ENCODE peak calls at places on chromosome 15, in five cellular contexts. K, O, C, H and V are unnamed samples.

GRCh38 chr15:39529457-39529856 is 51.4 kb upstream of the THBS1 start:
- DNase-seq in K (no peak), O (no peak), C (no peak), H (no peak), V (no peak)

GRCh38 chr15:45199136-45199810 is 11.5 kb upstream of the SHF start:
- DNase-seq in K (no peak), O (no peak), C (no peak), H (no peak), V (no peak)

GRCh38 chr15:89105147-89105546 is 16.9 kb downstream of the ABHD2 start:
- DNase-seq in K (no peak), O (no peak), C (no peak), H (no peak), V (no peak)

GRCh38 chr15:88187195-88187594 is 69.3 kb downstream of the NTRK3 start:
- DNase-seq in K (peak; percentile 37), O (no peak), C (peak; percentile 32), H (no peak), V (no peak)

GRCh38 chr15:28096411-28096719 is 2.8 kb downstream of the OCA2 start:
- DNase-seq in K (no peak), O (no peak), C (no peak), H (no peak), V (no peak)

GRCh38 chr15:101684384-101684783 is 32.2 kb upstream of the TM2D3 start:
- DNase-seq in K (no peak), O (no peak), C (no peak), H (no peak), V (no peak)

GRCh38 chr15:24856397-24857093 is 98.2 kb upstream of the SNRPN start:
- DNase-seq in K (peak; percentile 79), O (no peak), C (no peak), H (peak; percentile 50), V (peak; percentile 87)

GRCh38 chr15:47523669-47524068 is 193.6 kb upstream of the SEMA6D start:
- DNase-seq in K (no peak), O (no peak), C (no peak), H (no peak), V (no peak)

GRCh38 chr15:29225534-29226224 is 43.9 kb downstream of the NSMCE3 start:
- DNase-seq in K (no peak), O (no peak), C (no peak), H (no peak), V (no peak)

GRCh38 chr15:62472616-62473299 is 307.7 kb upstream of the C2CD4B start:
- DNase-seq in K (no peak), O (no peak), C (peak; percentile 61), H (peak; percentile 40), V (peak; percentile 52)

GRCh38 chr15:96542130-96542770 is 211.8 kb downstream of the NR2F2 start:
- DNase-seq in K (no peak), O (no peak), C (no peak), H (no peak), V (no peak)

GRCh38 chr15:49624046-49624445 is 3.2 kb downstream of the DTWD1 start:
- DNase-seq in K (no peak), O (no peak), C (no peak), H (no peak), V (no peak)

GRCh38 chr15:88800026-88800425 is 3.2 kb upstream of the ACAN start:
- DNase-seq in K (no peak), O (no peak), C (no peak), H (no peak), V (no peak)

GRCh38 chr15:58222698-58223097 is 84.5 kb downstream of the AQP9 start:
- DNase-seq in K (no peak), O (no peak), C (no peak), H (no peak), V (no peak)

GRCh38 chr15:47514251-47514652 is 203.1 kb upstream of the SEMA6D start:
- DNase-seq in K (no peak), O (no peak), C (no peak), H (no peak), V (no peak)

GRCh38 chr15:77721963-77722362 is 89.3 kb upstream of the LINGO1 start:
- DNase-seq in K (no peak), O (no peak), C (no peak), H (no peak), V (no peak)

GRCh38 chr15:29125382-29126207 is 144.0 kb downstream of the NSMCE3 start:
- DNase-seq in K (peak; percentile 2), O (no peak), C (no peak), H (peak; percentile 5), V (no peak)

GRCh38 chr15:47603026-47603425 is 114.3 kb upstream of the SEMA6D start:
- DNase-seq in K (no peak), O (no peak), C (no peak), H (no peak), V (no peak)

GRCh38 chr15:47293763-47294162 is 423.5 kb upstream of the SEMA6D start:
- DNase-seq in K (no peak), O (peak; percentile 74), C (peak; percentile 69), H (peak; percentile 65), V (no peak)

GRCh38 chr15:67570875-67571642 is 28.6 kb downstream of the MAP2K5 start:
- DNase-seq in K (no peak), O (no peak), C (no peak), H (no peak), V (no peak)

GRCh38 chr15:87401986-87402385 is 854.6 kb downstream of the NTRK3 start:
- DNase-seq in K (no peak), O (no peak), C (no peak), H (no peak), V (no peak)

GRCh38 chr15:31278544-31279220 is 48.0 kb upstream of the KLF13 start:
- DNase-seq in K (no peak), O (peak; percentile 57), C (no peak), H (no peak), V (no peak)

GRCh38 chr15:89003865-89004725 is 84.2 kb upstream of the ABHD2 start:
- DNase-seq in K (peak; percentile 54), O (no peak), C (peak; percentile 26), H (peak; percentile 48), V (peak; percentile 45)

GRCh38 chr15:70507772-70508351 is 255.5 kb downstream of the UACA start:
- DNase-seq in K (no peak), O (peak; percentile 77), C (no peak), H (no peak), V (peak; percentile 24)

GRCh38 chr15:70510433-70510832 is 252.9 kb downstream of the UACA start:
- DNase-seq in K (no peak), O (no peak), C (no peak), H (no peak), V (no peak)

GRCh38 chr15:70505971-70506887 is 257.1 kb downstream of the UACA start:
- DNase-seq in K (no peak), O (peak; percentile 28), C (no peak), H (no peak), V (no peak)

GRCh38 chr15:70509282-70510272 is 253.8 kb downstream of the UACA start:
- DNase-seq in K (no peak), O (no peak), C (no peak), H (no peak), V (no peak)

DNA sequence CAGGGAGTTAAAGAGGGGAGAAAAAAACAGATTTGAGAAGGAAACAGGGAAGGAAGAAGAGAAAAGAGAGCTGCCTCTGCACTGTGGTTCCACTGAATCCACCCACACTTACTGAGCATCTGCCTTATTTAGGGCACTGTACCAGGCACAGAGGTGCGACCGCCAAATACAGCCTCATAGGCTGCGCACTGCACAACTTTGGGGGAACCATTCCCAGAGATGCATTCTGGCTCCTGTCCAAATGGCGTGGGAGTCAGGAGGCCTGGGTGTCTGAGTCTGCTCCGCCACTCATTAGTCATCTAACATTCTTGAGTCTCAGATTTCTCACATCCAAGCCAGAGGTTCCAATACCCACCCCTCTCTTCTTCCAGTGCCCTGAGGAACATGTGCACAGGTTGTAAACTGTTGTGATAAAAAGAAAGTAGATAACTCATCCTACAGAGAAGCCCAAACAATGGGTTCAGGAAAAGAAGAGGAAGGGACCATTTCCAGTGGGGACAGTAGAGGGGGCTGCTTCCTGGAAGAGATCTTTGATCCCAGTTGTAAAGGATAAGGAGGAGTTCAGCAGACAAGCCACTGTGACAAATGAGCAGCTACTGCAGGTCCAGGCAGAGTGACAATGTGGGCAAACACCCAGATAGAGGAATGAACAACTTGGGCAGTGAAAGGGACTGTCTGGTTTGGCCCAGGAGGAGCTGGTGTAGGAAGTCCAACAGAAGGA is 254.6 kb downstream of the UACA start:
- DNase-seq in K (no peak), O (no peak), C (no peak), H (no peak), V (no peak)
- TF ChIP-seq CTCF in K (peak; percentile 19), O (no peak), C (no peak), H (no peak), V (no peak)

DNA sequence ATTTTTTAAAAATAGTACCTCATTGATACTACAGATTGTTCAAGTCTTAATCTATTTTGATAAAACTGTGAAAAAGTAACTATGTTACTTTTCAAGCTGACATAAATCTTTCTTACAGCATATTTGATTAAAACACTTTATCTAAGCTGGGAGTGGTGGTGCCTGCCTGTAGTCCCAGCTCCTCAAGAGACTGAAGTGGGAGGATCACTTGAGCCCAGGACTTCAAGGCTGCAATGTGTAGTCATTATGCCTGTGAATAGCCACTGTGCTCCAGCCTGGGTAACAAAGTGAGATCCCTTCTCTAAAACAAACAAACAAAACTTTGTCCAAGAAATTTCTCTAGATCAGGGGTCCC is 59.6 kb upstream of the NEDD4 start:
- DNase-seq in K (no peak), O (no peak), C (no peak), H (no peak), V (no peak)
- TF ChIP-seq CTCF in K (no peak), O (no peak), C (no peak), H (no peak), V (no peak)

GRCh38 chr15:85477730-85478129 is 97.3 kb downstream of the AKAP13 start:
- DNase-seq in K (no peak), O (no peak), C (no peak), H (no peak), V (no peak)
- TF ChIP-seq CTCF in K (no peak), O (no peak), C (no peak), H (no peak), V (no peak)

GRCh38 chr15:75451674-75452363 is at the start of gene SIN3A:
- DNase-seq in K (peak; percentile 100), O (peak; percentile 100), C (peak; percentile 100), H (peak; percentile 99), V (peak; percentile 99)
- TF ChIP-seq CTCF in K (no peak), O (no peak), C (no peak), H (no peak), V (no peak)

DNA sequence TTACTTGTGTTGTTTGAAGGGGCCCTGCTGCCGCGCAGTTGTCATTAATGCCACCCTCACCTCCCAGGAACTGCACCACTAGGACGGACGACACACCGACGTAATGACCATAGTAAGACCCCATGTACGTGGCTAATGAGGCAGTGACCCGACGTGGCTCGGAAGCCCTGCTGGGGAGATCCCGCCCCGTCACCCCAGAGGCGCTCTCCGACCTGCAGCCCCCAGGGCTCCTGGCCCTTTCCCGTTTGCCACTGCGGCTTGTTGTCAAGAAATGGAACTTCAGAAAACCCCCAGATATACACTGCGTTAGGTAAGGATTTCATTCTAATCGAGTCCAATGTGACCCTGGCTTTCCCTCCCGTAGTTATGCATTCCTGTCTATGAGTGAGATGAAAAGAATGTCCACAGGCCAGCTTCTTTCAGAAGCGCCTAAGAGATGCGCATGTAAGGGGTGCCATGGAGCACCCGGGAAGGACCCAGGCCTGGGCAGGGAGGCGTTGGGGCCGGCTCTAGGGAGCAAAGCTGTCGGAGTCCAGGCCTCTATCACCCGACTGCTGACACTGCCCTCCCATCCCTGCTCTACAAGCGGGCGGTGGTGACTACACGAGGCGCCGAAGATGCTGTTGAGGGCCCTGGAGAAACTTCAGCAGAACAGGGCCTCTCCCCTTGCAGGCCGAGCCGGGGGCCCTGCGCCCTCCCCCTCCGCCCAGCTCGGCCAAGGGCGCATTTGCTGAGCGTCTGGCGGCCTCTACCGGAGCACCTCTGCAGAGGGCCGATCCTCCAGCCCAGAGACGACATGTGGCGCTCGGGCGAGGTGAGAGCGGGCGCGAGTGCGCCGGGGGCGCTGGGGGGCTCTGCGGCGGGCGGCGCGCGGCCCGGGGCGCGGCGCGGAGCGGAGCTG is at the start of gene GABRA5:
- DNase-seq in K (peak; percentile 45), O (no peak), C (no peak), H (no peak), V (peak; percentile 74)
- TF ChIP-seq CTCF in K (peak; percentile 33), O (no peak), C (no peak), H (peak; percentile 48), V (no peak)